ENCODE peak calls at places on chromosome 13, in six cellular contexts. U, F, O, C, R and Q are unnamed samples.

GRCh38 chr13:107822006-107822405 is 393.3 kb downstream of the LIG4 start:
- DNase-seq in U (no peak), O (no peak), F (no peak), R (no peak), C (no peak), Q (no peak)

GRCh38 chr13:75518439-75519088 is 19.1 kb downstream of the COMMD6 start:
- DNase-seq in O (no peak), C (no peak), R (no peak), U (no peak), F (no peak), Q (no peak)

GRCh38 chr13:50085063-50085462 is 69.8 kb downstream of the KCNRG start:
- DNase-seq in F (no peak), R (no peak), O (no peak), U (no peak), C (no peak), Q (no peak)

GRCh38 chr13:48710160-48710559 is 56.4 kb downstream of the CYSLTR2 start:
- DNase-seq in O (no peak), U (no peak), F (no peak), R (no peak), C (no peak), Q (no peak)

GRCh38 chr13:108779308-108779707 is 149.9 kb downstream of the MYO16 start:
- DNase-seq in R (no peak), F (no peak), U (no peak), C (peak; percentile 17), O (no peak), Q (no peak)

GRCh38 chr13:47549219-47549752 is 451.8 kb downstream of the SUCLA2 start:
- DNase-seq in F (no peak), O (no peak), C (no peak), R (no peak), U (no peak), Q (no peak)

GRCh38 chr13:96662036-96662435 is 332.2 kb downstream of the OXGR1 start:
- DNase-seq in R (no peak), C (no peak), F (no peak), U (no peak), O (no peak), Q (no peak)

GRCh38 chr13:95650691-95651090 is 6.2 kb upstream of the DZIP1 start:
- DNase-seq in O (no peak), R (no peak), F (no peak), C (no peak), U (no peak), Q (no peak)

GRCh38 chr13:23928985-23929384 is 31.7 kb upstream of the C1QTNF9B start:
- DNase-seq in C (no peak), R (no peak), U (no peak), O (no peak), F (peak; percentile 15), Q (no peak)

GRCh38 chr13:49625392-49626137 is 2.7 kb upstream of the ARL11 start:
- DNase-seq in F (no peak), U (no peak), R (no peak), C (no peak), O (peak; percentile 38), Q (peak; percentile 61)

GRCh38 chr13:45055902-45056648 is 64.2 kb upstream of the GTF2F2 start:
- DNase-seq in C (peak; percentile 9), F (no peak), O (peak; percentile 28), U (no peak), R (no peak), Q (no peak)

GRCh38 chr13:51919531-51919930 is 57.8 kb downstream of the CCDC70 start:
- DNase-seq in R (no peak), C (no peak), O (no peak), U (no peak), F (no peak), Q (no peak)

GRCh38 chr13:114067381-114067885 is 65.0 kb downstream of the RASA3 start:
- DNase-seq in U (no peak), R (peak; percentile 42), O (no peak), F (no peak), C (no peak), Q (peak; percentile 26)

GRCh38 chr13:89401209-89401810 is 1730.1 kb downstream of the SLITRK5 start:
- DNase-seq in R (no peak), U (no peak), O (no peak), F (no peak), C (no peak), Q (no peak)

GRCh38 chr13:32824671-32825070 is 191.6 kb upstream of the KL start:
- DNase-seq in F (peak; percentile 17), U (peak; percentile 35), O (no peak), C (no peak), R (no peak), Q (no peak)

GRCh38 chr13:105991622-105992254 is 543.7 kb downstream of the EFNB2 start:
- DNase-seq in C (no peak), R (no peak), F (no peak), O (no peak), U (no peak), Q (no peak)

GRCh38 chr13:26502826-26503225 is 54.7 kb upstream of the WASF3 start:
- DNase-seq in O (no peak), R (no peak), C (no peak), F (no peak), U (no peak), Q (peak; percentile 40)

GRCh38 chr13:20033486-20033885 is 75.0 kb downstream of the ZMYM2 start:
- DNase-seq in O (no peak), F (no peak), R (no peak), U (no peak), C (no peak), Q (no peak)

GRCh38 chr13:62747152-62747551 is 1331.5 kb upstream of the PCDH20 start:
- DNase-seq in C (no peak), F (no peak), U (no peak), R (no peak), O (no peak), Q (no peak)

GRCh38 chr13:50636007-50636704 is 207.3 kb downstream of the DLEU7 start:
- DNase-seq in C (peak; percentile 8), R (no peak), F (no peak), U (peak; percentile 66), O (no peak), Q (no peak)

GRCh38 chr13:89827552-89827951 is 1519.9 kb upstream of the MIR17HG start:
- DNase-seq in R (no peak), U (no peak), F (no peak), C (no peak), O (no peak), Q (no peak)

GRCh38 chr13:97879646-97880297 is 73.7 kb upstream of the IPO5 start:
- DNase-seq in C (no peak), F (peak; percentile 15), O (no peak), U (no peak), R (no peak), Q (no peak)

GRCh38 chr13:100608906-100609305 is 20.3 kb upstream of the GGACT start:
- DNase-seq in O (no peak), R (no peak), C (peak; percentile 67), F (no peak), U (no peak), Q (no peak)

GRCh38 chr13:114108894-114109293 is 23.5 kb downstream of the RASA3 start:
- DNase-seq in O (peak; percentile 15), F (no peak), R (peak; percentile 18), U (no peak), C (no peak), Q (no peak)

GRCh38 chr13:107202371-107203023 is 634.6 kb upstream of the ARGLU1 start:
- DNase-seq in R (no peak), U (no peak), O (no peak), F (no peak), C (no peak), Q (peak; percentile 45)

GRCh38 chr13:38606697-38607096 is 80.2 kb upstream of the FREM2 start:
- DNase-seq in U (no peak), R (no peak), O (no peak), F (no peak), C (no peak), Q (no peak)

GRCh38 chr13:21034602-21035190 is 26.7 kb downstream of the LATS2 start:
- DNase-seq in O (no peak), C (no peak), U (peak; percentile 11), R (no peak), F (no peak), Q (peak; percentile 52)

GRCh38 chr13:21033866-21034601 is 27.4 kb downstream of the LATS2 start:
- DNase-seq in F (no peak), C (no peak), R (no peak), U (no peak), O (no peak), Q (no peak)

GRCh38 chr13:21039097-21039800 is 22.1 kb downstream of the LATS2 start:
- DNase-seq in C (no peak), F (no peak), U (no peak), O (no peak), R (no peak), Q (no peak)

GRCh38 chr13:21040120-21040834 is 21.1 kb downstream of the LATS2 start:
- DNase-seq in R (no peak), U (no peak), O (no peak), F (no peak), C (no peak), Q (no peak)

GRCh38 chr13:21037656-21038055 is 23.7 kb downstream of the LATS2 start:
- DNase-seq in F (no peak), C (no peak), O (no peak), U (no peak), R (no peak), Q (no peak)
- H3K4me1 ChIP-seq in F (peaks cover 24% of the 10 kb centered on the region), C (no peaks in the 10 kb centered on the region), O (peaks cover 17% of the 10 kb centered on the region), U (peaks cover 2% of the 10 kb centered on the region), R (peaks cover 11% of the 10 kb centered on the region), Q (peaks cover 67% of the 10 kb centered on the region)

GRCh38 chr13:22880756-22881701 is 299.8 kb upstream of the SGCG start:
- DNase-seq in U (no peak), F (no peak), C (no peak), R (no peak), O (no peak), Q (no peak)
- H3K4me1 ChIP-seq in U (peaks cover 6% of the 10 kb centered on the region), F (no peaks in the 10 kb centered on the region), C (no peaks in the 10 kb centered on the region), R (no peaks in the 10 kb centered on the region), O (no peaks in the 10 kb centered on the region), Q (no peaks in the 10 kb centered on the region)

GRCh38 chr13:40194204-40194806 is 472.1 kb downstream of the FOXO1 start:
- DNase-seq in C (no peak), R (no peak), U (no peak), F (no peak), O (no peak), Q (peak; percentile 33)
- H3K4me1 ChIP-seq in C (no peaks in the 10 kb centered on the region), R (peaks cover 33% of the 10 kb centered on the region), U (no peaks in the 10 kb centered on the region), F (peaks cover 8% of the 10 kb centered on the region), O (peaks cover 8% of the 10 kb centered on the region), Q (peaks cover 34% of the 10 kb centered on the region)

DNA sequence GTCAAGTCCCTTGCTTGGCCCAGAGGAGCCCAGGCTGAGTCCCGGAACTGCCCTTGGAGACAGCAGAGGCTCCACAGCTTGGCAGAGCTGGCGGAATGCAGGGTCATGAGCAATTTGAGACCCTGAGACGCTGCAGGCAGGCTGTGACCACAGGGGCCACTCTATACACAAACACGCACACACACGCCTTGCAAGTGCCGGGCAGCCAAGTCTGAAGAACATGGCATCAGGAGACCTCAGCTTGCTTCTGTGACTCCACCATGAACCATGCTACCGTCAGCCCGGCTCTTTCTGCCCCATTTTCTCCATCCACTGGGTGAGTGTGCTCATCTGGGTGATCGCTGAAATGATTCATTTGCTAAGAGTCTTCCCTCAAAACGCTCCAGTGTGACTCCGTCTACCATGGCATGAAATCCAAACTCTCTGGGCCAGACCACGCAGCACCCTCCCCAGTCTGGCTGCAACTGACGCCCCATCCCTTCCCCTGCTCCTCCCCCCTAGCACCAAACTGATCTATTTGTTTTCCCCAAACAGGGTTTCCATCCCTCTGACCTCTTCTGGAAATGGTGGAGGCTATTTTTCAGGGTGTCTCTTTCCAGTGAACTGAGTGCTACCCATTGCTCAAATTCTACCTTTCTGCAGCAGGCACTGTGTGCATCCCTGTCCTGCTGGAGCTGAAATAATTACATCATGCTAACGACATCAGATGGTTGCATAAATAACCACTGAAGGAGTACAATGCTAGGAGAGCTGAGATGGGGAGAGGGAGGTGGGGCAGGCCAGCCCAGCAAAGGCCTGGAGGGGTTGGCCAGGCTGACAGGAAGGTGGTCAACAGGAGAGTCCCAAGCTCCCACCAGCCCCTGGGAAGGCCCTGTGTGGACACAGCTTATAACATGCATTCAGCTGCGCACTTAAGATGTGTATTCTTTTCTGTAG is 3.1 kb downstream of the CARS2 start:
- DNase-seq in F (no peak), O (peak; percentile 13), U (no peak), C (no peak), R (no peak), Q (no peak)
- H3K4me1 ChIP-seq in F (peaks cover 20% of the 10 kb centered on the region), O (peaks cover 10% of the 10 kb centered on the region), U (peaks cover 7% of the 10 kb centered on the region), C (peaks cover 13% of the 10 kb centered on the region), R (peaks cover 41% of the 10 kb centered on the region), Q (peaks cover 8% of the 10 kb centered on the region)